ENCODE peak calls at places on chromosomes 1 and 21, in nine cellular contexts. S is RWPE1; D is NCI-H1105; Z is NCI-H1092; P is NCI-H774; G is MV-4-11; Y is AG08395; C is left cardiac atrium; X is activated naive CD4-positive, alpha-beta T cell. A is an unnamed sample.
A peak's percentile ranks its signal among the peaks of the same experiment; 100 is the strongest.

GRCh38 chr1:162772571-162773154 is 17.8 kb upstream of the HSD17B7 start:
- DNase-seq in S (no peak), D (no peak), Z (no peak), P (no peak), G (no peak), Y (no peak), C (no peak), X (no peak), A (no peak)

GRCh38 chr1:207619833-207620572 is 24.9 kb upstream of the CR1L start:
- DNase-seq in S (peak; percentile 41), D (peak; percentile 11), Z (no peak), P (peak; percentile 46), G (peak; percentile 44), Y (peak; percentile 50), C (no peak), X (no peak), A (peak; percentile 57)

GRCh38 chr1:205714906-205715246 is 34.6 kb upstream of the SLC45A3 start:
- DNase-seq in S (no peak), D (no peak), Z (no peak), P (no peak), G (no peak), Y (no peak), C (no peak), X (no peak), A (no peak)

GRCh38 chr1:45880930-45881329 is 77.5 kb downstream of the MAST2 start:
- DNase-seq in S (no peak), D (no peak), Z (no peak), P (no peak), G (no peak), Y (peak; percentile 33), C (no peak), X (no peak), A (no peak)

GRCh38 chr1:240936911-240937668 is 325.1 kb upstream of the GREM2 start:
- DNase-seq in S (no peak), D (no peak), Z (no peak), P (no peak), G (no peak), Y (no peak), C (no peak), X (no peak), A (no peak)

GRCh38 chr1:82388679-82389078 is 587.9 kb downstream of the ADGRL2 start:
- DNase-seq in S (peak; percentile 80), D (peak; percentile 65), Z (peak; percentile 19), P (no peak), G (no peak), Y (no peak), C (no peak), X (no peak), A (peak; percentile 100)

GRCh38 chr1:216422821-216423529 is at the start of gene USH2A:
- DNase-seq in S (no peak), D (peak; percentile 89), Z (peak; percentile 70), P (peak; percentile 83), G (no peak), Y (no peak), C (no peak), X (no peak), A (no peak)

GRCh38 chr1:60875139-60875538 is 207.2 kb upstream of the NFIA start:
- DNase-seq in S (no peak), D (no peak), Z (no peak), P (no peak), G (no peak), Y (no peak), C (no peak), X (no peak), A (no peak)

GRCh38 chr21:45590246-45590725 is 48.0 kb upstream of the SLC19A1 start:
- DNase-seq in S (peak; percentile 69), D (no peak), Z (no peak), P (no peak), G (no peak), Y (peak; percentile 87), C (peak; percentile 79), X (peak; percentile 60), A (peak; percentile 35)

GRCh38 chr1:183339556-183340167 is 78.5 kb downstream of the NMNAT2 start:
- DNase-seq in S (no peak), D (no peak), Z (no peak), P (no peak), G (no peak), Y (no peak), C (no peak), X (no peak), A (no peak)

GRCh38 chr21:8993943-8994639 is 1527.3 kb upstream of the TPTE start:
- DNase-seq in S (no peak), D (no peak), Z (no peak), P (no peak), G (no peak), Y (no peak), C (no peak), X (no peak), A (no peak)

GRCh38 chr1:201900476-201900875 is 11.8 kb downstream of the SHISA4 start:
- DNase-seq in S (no peak), D (no peak), Z (no peak), P (no peak), G (no peak), Y (no peak), C (no peak), X (no peak), A (no peak)

GRCh38 chr1:20485527-20486456 is at the start of gene CAMK2N1:
- DNase-seq in S (peak; percentile 74), D (peak; percentile 53), Z (peak; percentile 28), P (peak; percentile 28), G (no peak), Y (peak; percentile 84), C (peak; percentile 80), X (peak; percentile 27), A (peak; percentile 79)